ENCODE peak calls at places on chromosomes 7 and 10, in ten cellular contexts. O is non-pigmented ciliary epithelial cell; N is GM23338; S is Right ventricle myocardium inferior; P is posterior vena cava; G is uterus; X is activated CD4-positive, alpha-beta T cell treated with anti-CD3 and anti-CD28 coated beads, Interleukin-2, amount 50 U/mL, for 24 hours; A is NCI-H1417; R is GM04504; T is RCC 7860. Y is an unnamed sample.

GRCh38 chr7:116991233-116991632 is 37.9 kb downstream of the ST7 start:
- DNase-seq in O (no peak), N (no peak), S (no peak), P (no peak), G (no peak), X (no peak), A (no peak), R (no peak), T (no peak), Y (no peak)

GRCh38 chr7:33261585-33261984 is 132.2 kb downstream of the BBS9 start:
- DNase-seq in O (peak; percentile 15), N (no peak), S (no peak), P (no peak), G (no peak), X (no peak), A (no peak), R (no peak), T (no peak), Y (no peak)

GRCh38 chr10:100826983-100827818 is 81.8 kb downstream of the PAX2 start:
- DNase-seq in O (no peak), N (peak; percentile 61), S (no peak), P (no peak), G (no peak), X (no peak), A (peak; percentile 47), R (no peak), T (no peak), Y (no peak)

GRCh38 chr10:71978476-71978875 is 14.3 kb downstream of the CHST3 start:
- DNase-seq in O (no peak), N (peak; percentile 75), S (no peak), P (no peak), G (no peak), X (no peak), A (no peak), R (no peak), T (no peak), Y (no peak)

GRCh38 chr10:5862360-5862929 is 27.2 kb downstream of the ANKRD16 start:
- DNase-seq in O (no peak), N (no peak), S (no peak), P (no peak), G (no peak), X (no peak), A (no peak), R (no peak), T (no peak), Y (no peak)

GRCh38 chr7:131769241-131769640 is 212.8 kb upstream of the PODXL start:
- DNase-seq in O (no peak), N (no peak), S (no peak), P (no peak), G (no peak), X (no peak), A (no peak), R (peak; percentile 10), T (no peak), Y (no peak)

GRCh38 chr10:93515071-93515962 is 18.9 kb downstream of the CEP55 start:
- DNase-seq in O (no peak), N (no peak), S (no peak), P (no peak), G (no peak), X (no peak), A (no peak), R (no peak), T (no peak), Y (no peak)

GRCh38 chr7:73703985-73704639 is 15.4 kb downstream of the STX1A start:
- DNase-seq in O (no peak), N (peak; percentile 91), S (peak; percentile 68), P (peak; percentile 88), G (peak; percentile 74), X (no peak), A (no peak), R (no peak), T (no peak), Y (no peak)

GRCh38 chr10:71078454-71079145 is 133.8 kb upstream of the UNC5B start:
- DNase-seq in O (no peak), N (no peak), S (no peak), P (peak; percentile 46), G (no peak), X (no peak), A (no peak), R (no peak), T (no peak), Y (peak; percentile 15)

GRCh38 chr10:28463141-28463540 is 69.8 kb upstream of the WAC start:
- DNase-seq in O (no peak), N (no peak), S (no peak), P (no peak), G (no peak), X (no peak), A (no peak), R (no peak), T (no peak), Y (no peak)

GRCh38 chr7:6432786-6433185 is 15.0 kb downstream of the DAGLB start:
- DNase-seq in O (no peak), N (no peak), S (no peak), P (peak; percentile 42), G (no peak), X (no peak), A (no peak), R (no peak), T (no peak), Y (no peak)

GRCh38 chr7:38858281-38858884 is 50.6 kb downstream of the VPS41 start:
- DNase-seq in O (no peak), N (no peak), S (no peak), P (no peak), G (no peak), X (no peak), A (peak; percentile 92), R (no peak), T (no peak), Y (no peak)

GRCh38 chr10:48804740-48805182 is 120.1 kb downstream of the WDFY4 start:
- DNase-seq in O (no peak), N (no peak), S (no peak), P (no peak), G (no peak), X (no peak), A (peak; percentile 52), R (no peak), T (no peak), Y (no peak)

GRCh38 chr10:26481914-26482550 is 43.9 kb downstream of the APBB1IP start:
- DNase-seq in O (no peak), N (no peak), S (no peak), P (no peak), G (no peak), X (no peak), A (no peak), R (no peak), T (no peak), Y (no peak)

GRCh38 chr7:33880787-33881186 is 24.6 kb upstream of the BMPER start:
- DNase-seq in O (peak; percentile 31), N (no peak), S (no peak), P (no peak), G (no peak), X (no peak), A (no peak), R (no peak), T (no peak), Y (no peak)

GRCh38 chr7:48285365-48285764 is 114.1 kb downstream of the ABCA13 start:
- DNase-seq in O (peak; percentile 27), N (no peak), S (no peak), P (no peak), G (no peak), X (no peak), A (no peak), R (peak; percentile 66), T (peak; percentile 18), Y (no peak)

GRCh38 chr10:63837043-63837442 is 315.8 kb downstream of the REEP3 start:
- DNase-seq in O (no peak), N (no peak), S (no peak), P (no peak), G (no peak), X (no peak), A (no peak), R (no peak), T (no peak), Y (no peak)

GRCh38 chr7:92589056-92589455 is 1.1 kb downstream of the FAM133B start:
- DNase-seq in O (no peak), N (no peak), S (no peak), P (no peak), G (no peak), X (no peak), A (no peak), R (no peak), T (no peak), Y (no peak)